ENCODE peak calls at places on chromosomes 11 and 22, in six cellular contexts. One of them, this sample, is unnamed.

GRCh38 chr11:84714316-84714780 is 912.8 kb downstream of the DLG2 start:
- DNase-seq in cerebellar cortex: peak; percentile 64
- DNase-seq in T-helper 1 cell: peak; percentile 46
- DNase-seq in effector memory CD4-positive, alpha-beta T cell: no peak
- DNase-seq in GM19239: peak; percentile 15
- DNase-seq in DMS153: no peak
- DNase-seq in this sample: peak; percentile 68

GRCh38 chr22:49420651-49421050 is 407.0 kb downstream of the BRD1 start:
- DNase-seq in effector memory CD4-positive, alpha-beta T cell: no peak
- DNase-seq in T-helper 1 cell: no peak
- DNase-seq in GM19239: no peak
- DNase-seq in DMS153: no peak
- DNase-seq in cerebellar cortex: no peak
- DNase-seq in this sample: no peak

GRCh38 chr11:70503201-70503877 is 105.0 kb downstream of the CTTN start:
- DNase-seq in effector memory CD4-positive, alpha-beta T cell: no peak
- DNase-seq in cerebellar cortex: no peak
- DNase-seq in DMS153: peak; percentile 78
- DNase-seq in T-helper 1 cell: no peak
- DNase-seq in GM19239: no peak
- DNase-seq in this sample: no peak

GRCh38 chr22:43994416-43994815 is 29.7 kb upstream of the PARVB start:
- DNase-seq in T-helper 1 cell: no peak
- DNase-seq in GM19239: no peak
- DNase-seq in effector memory CD4-positive, alpha-beta T cell: no peak
- DNase-seq in DMS153: no peak
- DNase-seq in cerebellar cortex: no peak
- DNase-seq in this sample: no peak

GRCh38 chr11:106495046-106495445 is 417.6 kb downstream of the AASDHPPT start:
- DNase-seq in DMS153: no peak
- DNase-seq in effector memory CD4-positive, alpha-beta T cell: no peak
- DNase-seq in GM19239: no peak
- DNase-seq in cerebellar cortex: no peak
- DNase-seq in T-helper 1 cell: no peak
- DNase-seq in this sample: no peak

GRCh38 chr11:44751066-44751465 is 24.3 kb downstream of the TSPAN18 start:
- DNase-seq in effector memory CD4-positive, alpha-beta T cell: no peak
- DNase-seq in cerebellar cortex: peak; percentile 81
- DNase-seq in DMS153: no peak
- DNase-seq in T-helper 1 cell: no peak
- DNase-seq in GM19239: no peak
- DNase-seq in this sample: no peak

GRCh38 chr11:46560300-46561025 is 33.4 kb downstream of the AMBRA1 start:
- DNase-seq in GM19239: peak; percentile 43
- DNase-seq in cerebellar cortex: no peak
- DNase-seq in effector memory CD4-positive, alpha-beta T cell: no peak
- DNase-seq in T-helper 1 cell: peak; percentile 57
- DNase-seq in DMS153: peak; percentile 29
- DNase-seq in this sample: no peak

GRCh38 chr22:46614070-46614931 is 5.9 kb upstream of the GRAMD4 start:
- DNase-seq in DMS153: no peak
- DNase-seq in T-helper 1 cell: peak; percentile 88
- DNase-seq in effector memory CD4-positive, alpha-beta T cell: peak; percentile 70
- DNase-seq in cerebellar cortex: no peak
- DNase-seq in GM19239: peak; percentile 66
- DNase-seq in this sample: no peak

GRCh38 chr11:13354335-13354734 is 76.7 kb downstream of the BMAL1 start:
- DNase-seq in GM19239: no peak
- DNase-seq in T-helper 1 cell: no peak
- DNase-seq in cerebellar cortex: peak; percentile 17
- DNase-seq in effector memory CD4-positive, alpha-beta T cell: no peak
- DNase-seq in DMS153: no peak
- DNase-seq in this sample: no peak

GRCh38 chr22:47351836-47352579 is 589.6 kb downstream of the TBC1D22A start:
- DNase-seq in GM19239: no peak
- DNase-seq in effector memory CD4-positive, alpha-beta T cell: no peak
- DNase-seq in DMS153: no peak
- DNase-seq in T-helper 1 cell: no peak
- DNase-seq in cerebellar cortex: no peak
- DNase-seq in this sample: no peak

GRCh38 chr11:16737860-16738197 is 618 bp upstream of the C11orf58 start:
- DNase-seq in cerebellar cortex: no peak
- DNase-seq in GM19239: no peak
- DNase-seq in effector memory CD4-positive, alpha-beta T cell: no peak
- DNase-seq in T-helper 1 cell: no peak
- DNase-seq in DMS153: no peak
- DNase-seq in this sample: no peak

GRCh38 chr11:64238999-64239398 is 1.9 kb upstream of the FKBP2 start:
- DNase-seq in GM19239: no peak
- DNase-seq in effector memory CD4-positive, alpha-beta T cell: no peak
- DNase-seq in DMS153: no peak
- DNase-seq in cerebellar cortex: no peak
- DNase-seq in T-helper 1 cell: no peak
- DNase-seq in this sample: no peak

GRCh38 chr11:28146123-28146751 is 38.0 kb downstream of the METTL15 start:
- DNase-seq in effector memory CD4-positive, alpha-beta T cell: no peak
- DNase-seq in DMS153: no peak
- DNase-seq in T-helper 1 cell: no peak
- DNase-seq in GM19239: no peak
- DNase-seq in cerebellar cortex: no peak
- DNase-seq in this sample: no peak

GRCh38 chr11:57598831-57599155 is 1.3 kb downstream of the SERPING1 start:
- DNase-seq in effector memory CD4-positive, alpha-beta T cell: no peak
- DNase-seq in GM19239: no peak
- DNase-seq in DMS153: no peak
- DNase-seq in T-helper 1 cell: no peak
- DNase-seq in cerebellar cortex: peak; percentile 25
- DNase-seq in this sample: no peak

GRCh38 chr11:64233913-64234839 is at the start of gene VEGFB:
- DNase-seq in cerebellar cortex: no peak
- DNase-seq in effector memory CD4-positive, alpha-beta T cell: peak; percentile 71
- DNase-seq in T-helper 1 cell: peak; percentile 60
- DNase-seq in DMS153: no peak
- DNase-seq in GM19239: peak; percentile 75
- DNase-seq in this sample: peak; percentile 49

GRCh38 chr11:74417860-74418508 is 19.8 kb upstream of the PGM2L1 start:
- DNase-seq in DMS153: no peak
- DNase-seq in T-helper 1 cell: no peak
- DNase-seq in effector memory CD4-positive, alpha-beta T cell: no peak
- DNase-seq in GM19239: no peak
- DNase-seq in cerebellar cortex: no peak
- DNase-seq in this sample: no peak

GRCh38 chr11:134069426-134069921 is 602 bp downstream of the JAM3 start:
- DNase-seq in effector memory CD4-positive, alpha-beta T cell: no peak
- DNase-seq in GM19239: no peak
- DNase-seq in T-helper 1 cell: no peak
- DNase-seq in DMS153: no peak
- DNase-seq in cerebellar cortex: no peak
- DNase-seq in this sample: no peak

GRCh38 chr11:131893103-131893502 is 522.7 kb downstream of the NTM start:
- DNase-seq in effector memory CD4-positive, alpha-beta T cell: no peak
- DNase-seq in T-helper 1 cell: no peak
- DNase-seq in GM19239: no peak
- DNase-seq in cerebellar cortex: no peak
- DNase-seq in DMS153: no peak
- DNase-seq in this sample: no peak

GRCh38 chr11:119284344-119285157 is 32.4 kb downstream of the MCAM start:
- DNase-seq in DMS153: peak; percentile 9
- DNase-seq in T-helper 1 cell: peak; percentile 48
- DNase-seq in GM19239: peak; percentile 36
- DNase-seq in effector memory CD4-positive, alpha-beta T cell: no peak
- DNase-seq in cerebellar cortex: peak; percentile 54
- DNase-seq in this sample: no peak

GRCh38 chr11:73333173-73333572 is 25.1 kb downstream of the ARHGEF17 start:
- DNase-seq in effector memory CD4-positive, alpha-beta T cell: no peak
- DNase-seq in cerebellar cortex: no peak
- DNase-seq in DMS153: no peak
- DNase-seq in T-helper 1 cell: no peak
- DNase-seq in GM19239: no peak
- DNase-seq in this sample: no peak